ENCODE peak calls at places on chromosomes 2 and 18, in nine cellular contexts. V is breast epithelium, J is DND-41, B is K562, S is spleen, G is sigmoid colon, R is IMR-90, T is right atrium auricular region, P is Caco-2. D is an unnamed sample.

GRCh38 chr2:241179894-241180293 is 8.6 kb upstream of the ANO7 start:
- DNase-seq in V (no peak), J (no peak), B (no peak), S (no peak), G (no peak), R (peak; percentile 36), T (no peak), P (no peak), D (no peak)

GRCh38 chr2:74760875-74761630 is 72.9 kb upstream of the HK2 start:
- DNase-seq in V (no peak), J (no peak), B (no peak), S (no peak), G (no peak), R (no peak), T (no peak), P (no peak), D (no peak)

GRCh38 chr2:219073413-219074129 is 12.8 kb upstream of the IHH start:
- DNase-seq in V (no peak), J (peak; percentile 20), B (peak; percentile 74), S (no peak), G (no peak), R (peak; percentile 72), T (no peak), P (peak; percentile 78), D (peak; percentile 57)

GRCh38 chr2:233117351-233117750 is 57.2 kb downstream of the INPP5D start:
- DNase-seq in V (no peak), J (peak; percentile 89), B (no peak), S (peak; percentile 67), G (peak; percentile 29), R (no peak), T (no peak), P (no peak), D (no peak)

GRCh38 chr2:15755528-15755927 is 163.9 kb downstream of the DDX1 start:
- DNase-seq in V (no peak), J (no peak), B (no peak), S (no peak), G (no peak), R (no peak), T (no peak), P (no peak), D (no peak)

GRCh38 chr2:128155970-128156369 is 65.0 kb downstream of the UGGT1 start:
- DNase-seq in V (no peak), J (no peak), B (no peak), S (no peak), G (no peak), R (no peak), T (no peak), P (no peak), D (no peak)

GRCh38 chr2:127660291-127660578 is 14.3 kb downstream of the GPR17 start:
- DNase-seq in V (no peak), J (no peak), B (no peak), S (peak; percentile 16), G (peak; percentile 64), R (no peak), T (no peak), P (no peak), D (no peak)

GRCh38 chr2:145822892-145823534 is 1303.1 kb upstream of the ZEB2 start:
- DNase-seq in V (no peak), J (no peak), B (no peak), S (no peak), G (no peak), R (no peak), T (no peak), P (no peak), D (no peak)

GRCh38 chr2:26720322-26721166 is 28.0 kb downstream of the KCNK3 start:
- DNase-seq in V (peak; percentile 52), J (no peak), B (peak; percentile 34), S (no peak), G (peak; percentile 97), R (peak; percentile 82), T (peak; percentile 90), P (no peak), D (no peak)

GRCh38 chr18:69874058-69874457 is 73.6 kb downstream of the CD226 start:
- DNase-seq in V (no peak), J (no peak), B (no peak), S (no peak), G (no peak), R (peak; percentile 65), T (no peak), P (no peak), D (no peak)

GRCh38 chr2:11773747-11774536 is 27.5 kb downstream of the LPIN1 start:
- DNase-seq in V (no peak), J (no peak), B (no peak), S (no peak), G (peak; percentile 18), R (no peak), T (no peak), P (no peak), D (no peak)

GRCh38 chr18:12307251-12307736 is 747 bp upstream of the TUBB6 start:
- DNase-seq in V (peak; percentile 57), J (no peak), B (no peak), S (peak; percentile 79), G (peak; percentile 86), R (peak; percentile 76), T (peak; percentile 77), P (no peak), D (no peak)

GRCh38 chr2:120299561-120299960 is 46.4 kb upstream of the INHBB start:
- DNase-seq in V (no peak), J (no peak), B (no peak), S (no peak), G (no peak), R (peak; percentile 38), T (no peak), P (no peak), D (no peak)

GRCh38 chr2:235827585-235827992 is 333.7 kb downstream of the AGAP1 start:
- DNase-seq in V (no peak), J (no peak), B (no peak), S (peak; percentile 51), G (no peak), R (no peak), T (no peak), P (no peak), D (no peak)

GRCh38 chr18:78168526-78168925 is 811.1 kb upstream of the SALL3 start:
- DNase-seq in V (no peak), J (no peak), B (no peak), S (no peak), G (no peak), R (no peak), T (no peak), P (no peak), D (no peak)

GRCh38 chr2:43445248-43445647 is 150.6 kb downstream of the THADA start:
- DNase-seq in V (no peak), J (no peak), B (no peak), S (no peak), G (no peak), R (no peak), T (no peak), P (no peak), D (peak; percentile 20)

GRCh38 chr2:168186452-168186851 is 60.9 kb downstream of the STK39 start:
- DNase-seq in V (no peak), J (no peak), B (no peak), S (no peak), G (no peak), R (no peak), T (no peak), P (no peak), D (no peak)

GRCh38 chr2:168188011-168188410 is 59.4 kb downstream of the STK39 start:
- DNase-seq in V (no peak), J (no peak), B (no peak), S (no peak), G (no peak), R (no peak), T (no peak), P (no peak), D (no peak)

GRCh38 chr2:168183308-168183997 is 63.9 kb downstream of the STK39 start:
- DNase-seq in V (no peak), J (no peak), B (no peak), S (no peak), G (no peak), R (no peak), T (no peak), P (no peak), D (no peak)

GRCh38 chr2:168184896-168185513 is 62.4 kb downstream of the STK39 start:
- DNase-seq in V (no peak), J (no peak), B (no peak), S (no peak), G (no peak), R (no peak), T (no peak), P (no peak), D (no peak)

GRCh38 chr2:168185583-168186274 is 61.7 kb downstream of the STK39 start:
- DNase-seq in V (no peak), J (no peak), B (no peak), S (no peak), G (no peak), R (no peak), T (no peak), P (no peak), D (no peak)
- H3K4me1 ChIP-seq in V (no peaks in the 10 kb centered on the region), J (peaks cover 7% of the 10 kb centered on the region), B (no peaks in the 10 kb centered on the region), S (no peaks in the 10 kb centered on the region), G (peaks cover 4% of the 10 kb centered on the region), R (peaks cover 12% of the 10 kb centered on the region), T (peaks cover 40% of the 10 kb centered on the region), P (peaks cover 34% of the 10 kb centered on the region), D (peaks cover 1% of the 10 kb centered on the region)

GRCh38 chr2:234310166-234310565 is 186.7 kb downstream of the ARL4C start:
- DNase-seq in V (no peak), J (no peak), B (no peak), S (no peak), G (no peak), R (no peak), T (peak; percentile 28), P (no peak), D (no peak)
- H3K4me3 ChIP-seq in V (no peak overlapping the region), J (no peak overlapping the region), B (no peak overlapping the region), S (no peak overlapping the region), G (no peak overlapping the region), R (no peak overlapping the region), T (no peak overlapping the region), P (no peak overlapping the region), D (no peak overlapping the region)

GRCh38 chr2:206993512-206993911 is 54.2 kb downstream of the CPO start:
- DNase-seq in V (no peak), J (no peak), B (no peak), S (no peak), G (no peak), R (peak; percentile 28), T (no peak), P (no peak), D (no peak)

GRCh38 chr2:206993964-206994363 is 54.6 kb downstream of the CPO start:
- DNase-seq in V (peak; percentile 25), J (no peak), B (no peak), S (no peak), G (no peak), R (peak; percentile 46), T (no peak), P (no peak), D (no peak)

GRCh38 chr2:206996556-206997065 is 57.3 kb downstream of the CPO start:
- DNase-seq in V (no peak), J (no peak), B (no peak), S (no peak), G (no peak), R (no peak), T (no peak), P (no peak), D (no peak)
- H3K4me1 ChIP-seq in V (no peaks in the 10 kb centered on the region), J (no peaks in the 10 kb centered on the region), B (no peaks in the 10 kb centered on the region), S (no peaks in the 10 kb centered on the region), G (no peaks in the 10 kb centered on the region), R (peaks cover 7% of the 10 kb centered on the region), T (no peaks in the 10 kb centered on the region), P (no peaks in the 10 kb centered on the region), D (no peaks in the 10 kb centered on the region)

DNA sequence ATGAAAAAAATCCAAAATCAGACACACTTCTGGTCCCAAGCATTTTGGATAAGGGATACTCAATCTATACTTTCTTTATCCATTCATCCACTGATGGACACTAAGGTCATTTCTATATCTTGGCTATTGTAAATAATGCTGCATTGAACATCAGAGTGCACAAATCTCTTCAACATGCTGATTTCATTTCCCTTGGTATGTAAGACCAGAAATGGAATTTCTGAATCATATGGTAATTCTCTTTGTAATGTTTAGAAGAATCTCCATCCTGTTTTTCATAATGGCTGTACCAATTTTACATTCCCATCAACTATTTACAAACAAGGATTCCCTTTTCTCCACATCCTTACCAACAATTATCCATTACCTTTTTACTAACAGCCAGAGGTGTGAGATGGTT is 33.7 kb upstream of the MCM6 start:
- DNase-seq in V (no peak), J (no peak), B (no peak), S (no peak), G (no peak), R (peak; percentile 62), T (no peak), P (no peak), D (no peak)
- H3K4me3 ChIP-seq in V (no peak overlapping the region), J (no peak overlapping the region), B (no peak overlapping the region), S (no peak overlapping the region), G (no peak overlapping the region), R (no peak overlapping the region), T (no peak overlapping the region), P (no peak overlapping the region), D (no peak overlapping the region)

D was measured in iPS DF 6.9.